ENCODE peak calls at places on chromosome 7, in eight cellular contexts. One of them, this sample, is unnamed.

GRCh38 chr7:112157072-112157471 is 49.1 kb downstream of the DOCK4 start:
- DNase-seq in uterus: no peak
- DNase-seq in effector memory CD8-positive, alpha-beta T cell: no peak
- DNase-seq in astrocyte: peak
- DNase-seq in activated CD8-positive, alpha-beta memory T cell treated with anti-CD3 and anti-CD28 coated beads for 1 hour: no peak
- DNase-seq in cardiac muscle cell: peak
- DNase-seq in globus pallidus: no peak
- DNase-seq in stimulated activated CD4-positive, alpha-beta T cell treated with anti-CD3 and anti-CD28 coated beads, Interleukin-1b, Interleukin-23, amount 100 ng/mL, for 24 hours: no peak
- DNase-seq in this sample: no peak

GRCh38 chr7:2175514-2175913 is 57.2 kb downstream of the MAD1L1 start:
- DNase-seq in uterus: peak
- DNase-seq in effector memory CD8-positive, alpha-beta T cell: no peak
- DNase-seq in astrocyte: peak
- DNase-seq in activated CD8-positive, alpha-beta memory T cell treated with anti-CD3 and anti-CD28 coated beads for 1 hour: no peak
- DNase-seq in cardiac muscle cell: peak
- DNase-seq in globus pallidus: no peak
- DNase-seq in stimulated activated CD4-positive, alpha-beta T cell treated with anti-CD3 and anti-CD28 coated beads, Interleukin-1b, Interleukin-23, amount 100 ng/mL, for 24 hours: no peak
- DNase-seq in this sample: no peak

GRCh38 chr7:134472572-134473242 is 13.8 kb upstream of the AKR1B1 start:
- DNase-seq in uterus: no peak
- DNase-seq in effector memory CD8-positive, alpha-beta T cell: no peak
- DNase-seq in astrocyte: no peak
- DNase-seq in activated CD8-positive, alpha-beta memory T cell treated with anti-CD3 and anti-CD28 coated beads for 1 hour: no peak
- DNase-seq in cardiac muscle cell: no peak
- DNase-seq in globus pallidus: no peak
- DNase-seq in stimulated activated CD4-positive, alpha-beta T cell treated with anti-CD3 and anti-CD28 coated beads, Interleukin-1b, Interleukin-23, amount 100 ng/mL, for 24 hours: no peak
- DNase-seq in this sample: no peak

GRCh38 chr7:137940656-137941518 is 61.0 kb downstream of the CREB3L2 start:
- DNase-seq in uterus: no peak
- DNase-seq in effector memory CD8-positive, alpha-beta T cell: no peak
- DNase-seq in astrocyte: peak
- DNase-seq in activated CD8-positive, alpha-beta memory T cell treated with anti-CD3 and anti-CD28 coated beads for 1 hour: no peak
- DNase-seq in cardiac muscle cell: peak
- DNase-seq in globus pallidus: no peak
- DNase-seq in stimulated activated CD4-positive, alpha-beta T cell treated with anti-CD3 and anti-CD28 coated beads, Interleukin-1b, Interleukin-23, amount 100 ng/mL, for 24 hours: no peak
- DNase-seq in this sample: no peak

GRCh38 chr7:132422502-132423101 is 153.7 kb downstream of the PLXNA4 start:
- DNase-seq in uterus: peak
- DNase-seq in effector memory CD8-positive, alpha-beta T cell: no peak
- DNase-seq in astrocyte: peak
- DNase-seq in activated CD8-positive, alpha-beta memory T cell treated with anti-CD3 and anti-CD28 coated beads for 1 hour: no peak
- DNase-seq in cardiac muscle cell: no peak
- DNase-seq in globus pallidus: no peak
- DNase-seq in stimulated activated CD4-positive, alpha-beta T cell treated with anti-CD3 and anti-CD28 coated beads, Interleukin-1b, Interleukin-23, amount 100 ng/mL, for 24 hours: no peak
- DNase-seq in this sample: no peak

GRCh38 chr7:117982071-117983055 is 109.1 kb upstream of the CTTNBP2 start:
- DNase-seq in uterus: peak
- DNase-seq in effector memory CD8-positive, alpha-beta T cell: no peak
- DNase-seq in astrocyte: no peak
- DNase-seq in activated CD8-positive, alpha-beta memory T cell treated with anti-CD3 and anti-CD28 coated beads for 1 hour: no peak
- DNase-seq in cardiac muscle cell: no peak
- DNase-seq in globus pallidus: no peak
- DNase-seq in stimulated activated CD4-positive, alpha-beta T cell treated with anti-CD3 and anti-CD28 coated beads, Interleukin-1b, Interleukin-23, amount 100 ng/mL, for 24 hours: no peak
- DNase-seq in this sample: no peak

GRCh38 chr7:8724080-8724718 is 290.8 kb downstream of the NXPH1 start:
- DNase-seq in uterus: no peak
- DNase-seq in effector memory CD8-positive, alpha-beta T cell: no peak
- DNase-seq in astrocyte: no peak
- DNase-seq in activated CD8-positive, alpha-beta memory T cell treated with anti-CD3 and anti-CD28 coated beads for 1 hour: no peak
- DNase-seq in cardiac muscle cell: no peak
- DNase-seq in globus pallidus: peak
- DNase-seq in stimulated activated CD4-positive, alpha-beta T cell treated with anti-CD3 and anti-CD28 coated beads, Interleukin-1b, Interleukin-23, amount 100 ng/mL, for 24 hours: no peak
- DNase-seq in this sample: no peak

GRCh38 chr7:99451936-99452335 is 13.2 kb downstream of the CPSF4 start:
- DNase-seq in uterus: no peak
- DNase-seq in effector memory CD8-positive, alpha-beta T cell: no peak
- DNase-seq in astrocyte: no peak
- DNase-seq in activated CD8-positive, alpha-beta memory T cell treated with anti-CD3 and anti-CD28 coated beads for 1 hour: no peak
- DNase-seq in cardiac muscle cell: no peak
- DNase-seq in globus pallidus: no peak
- DNase-seq in stimulated activated CD4-positive, alpha-beta T cell treated with anti-CD3 and anti-CD28 coated beads, Interleukin-1b, Interleukin-23, amount 100 ng/mL, for 24 hours: no peak
- DNase-seq in this sample: no peak

GRCh38 chr7:149147072-149147729 is at the start of gene ZNF398:
- DNase-seq in uterus: peak
- DNase-seq in effector memory CD8-positive, alpha-beta T cell: peak
- DNase-seq in astrocyte: peak
- DNase-seq in activated CD8-positive, alpha-beta memory T cell treated with anti-CD3 and anti-CD28 coated beads for 1 hour: peak
- DNase-seq in cardiac muscle cell: peak
- DNase-seq in globus pallidus: peak
- DNase-seq in stimulated activated CD4-positive, alpha-beta T cell treated with anti-CD3 and anti-CD28 coated beads, Interleukin-1b, Interleukin-23, amount 100 ng/mL, for 24 hours: peak
- DNase-seq in this sample: peak

GRCh38 chr7:33805630-33806233 is 99.6 kb upstream of the BMPER start:
- DNase-seq in uterus: peak
- DNase-seq in effector memory CD8-positive, alpha-beta T cell: no peak
- DNase-seq in astrocyte: peak
- DNase-seq in activated CD8-positive, alpha-beta memory T cell treated with anti-CD3 and anti-CD28 coated beads for 1 hour: no peak
- DNase-seq in cardiac muscle cell: peak
- DNase-seq in globus pallidus: no peak
- DNase-seq in stimulated activated CD4-positive, alpha-beta T cell treated with anti-CD3 and anti-CD28 coated beads, Interleukin-1b, Interleukin-23, amount 100 ng/mL, for 24 hours: no peak
- DNase-seq in this sample: no peak